ENCODE peak calls at places on chromosomes 7 and 10, in nine cellular contexts. F, P, K, X, E, V, B, T and Y are unnamed samples.

GRCh38 chr10:75165684-75166622 is 44.6 kb upstream of the VDAC2 start:
- DNase-seq in F (no peak), X (peak), K (no peak), P (no peak), B (no peak), T (peak), E (no peak), V (no peak), Y (no peak)

GRCh38 chr10:132382231-132382922 is 14.6 kb upstream of the PWWP2B start:
- DNase-seq in F (no peak), E (no peak), K (no peak), P (peak), V (peak), T (peak), B (no peak), X (peak), Y (no peak)

GRCh38 chr7:2687338-2687869 is 598 bp upstream of the AMZ1 start:
- DNase-seq in V (no peak), T (peak), K (no peak), F (peak), B (no peak), E (peak), P (no peak), X (peak), Y (peak)

GRCh38 chr10:80382989-80383388 is 25.4 kb upstream of the PRXL2A start:
- DNase-seq in F (peak), P (peak), T (peak), E (no peak), K (no peak), X (no peak), B (peak), V (peak), Y (no peak)

GRCh38 chr10:102283890-102284289 is 38.6 kb downstream of the GBF1 start:
- DNase-seq in T (no peak), V (no peak), B (no peak), K (no peak), X (no peak), F (no peak), E (no peak), P (no peak), Y (no peak)

GRCh38 chr7:113763226-113763625 is 155.6 kb downstream of the PPP1R3A start:
- DNase-seq in K (no peak), T (no peak), B (peak), E (no peak), V (no peak), F (no peak), X (no peak), P (no peak), Y (no peak)

GRCh38 chr7:10790910-10791309 is 182.8 kb upstream of the PHF14 start:
- DNase-seq in V (no peak), X (no peak), F (no peak), K (no peak), T (no peak), E (no peak), P (no peak), B (no peak), Y (no peak)

GRCh38 chr7:69467826-69468225 is 130.4 kb upstream of the AUTS2 start:
- DNase-seq in T (no peak), B (no peak), P (no peak), F (no peak), X (peak), E (no peak), K (no peak), V (no peak), Y (no peak)

GRCh38 chr10:133391761-133392518 is 2.0 kb upstream of the MTG1 start:
- DNase-seq in T (no peak), K (no peak), E (no peak), X (no peak), V (no peak), B (no peak), P (no peak), F (no peak), Y (peak)

GRCh38 chr10:22435650-22436049 is 90.4 kb downstream of the SPAG6 start:
- DNase-seq in K (no peak), V (no peak), E (no peak), X (no peak), F (no peak), T (no peak), B (no peak), P (no peak), Y (no peak)

GRCh38 chr7:139034855-139035587 is 821 bp downstream of the ZC3HAV1L start:
- DNase-seq in K (no peak), V (no peak), B (peak), F (peak), T (peak), P (peak), E (peak), X (peak), Y (no peak)

GRCh38 chr7:79998343-79998742 is 136.3 kb upstream of the GNAI1 start:
- DNase-seq in F (no peak), T (peak), V (no peak), E (no peak), P (no peak), K (no peak), B (no peak), X (no peak), Y (no peak)

GRCh38 chr7:143381427-143382125 is 431 bp downstream of the ZYX start:
- DNase-seq in X (peak), V (no peak), P (no peak), B (no peak), K (no peak), E (peak), T (peak), F (peak), Y (peak)

GRCh38 chr7:151550601-151551286 is 31.0 kb upstream of the RHEB start:
- DNase-seq in X (peak), V (peak), F (peak), K (no peak), T (peak), B (peak), P (no peak), E (no peak), Y (no peak)

GRCh38 chr10:89937494-89937893 is 236.1 kb downstream of the KIF20B start:
- DNase-seq in B (peak), E (no peak), P (no peak), V (no peak), K (no peak), F (no peak), X (no peak), T (no peak), Y (no peak)